ENCODE peak calls at places on chromosomes 7 and 10, in six cellular contexts. Z is NCI-H1105, M is left ventricle myocardium inferior, I is Calu3, S is astrocyte of the hippocampus, A is G401. P is an unnamed sample.

GRCh38 chr7:48680996-48681395 is 243.4 kb upstream of the CDC14C start:
- DNase-seq in Z (no peak), M (no peak), I (no peak), S (peak), A (no peak), P (no peak)

GRCh38 chr7:143389316-143390097 is 8.4 kb downstream of the ZYX start:
- DNase-seq in Z (no peak), M (no peak), I (no peak), S (no peak), A (peak), P (no peak)

GRCh38 chr7:26675143-26675887 is 189.1 kb downstream of the SKAP2 start:
- DNase-seq in Z (no peak), M (no peak), I (no peak), S (no peak), A (no peak), P (no peak)

GRCh38 chr7:82163586-82163985 is 280.0 kb downstream of the CACNA2D1 start:
- DNase-seq in Z (peak), M (no peak), I (no peak), S (no peak), A (peak), P (no peak)

GRCh38 chr7:46909601-46910051 is 672.3 kb downstream of the TNS3 start:
- DNase-seq in Z (peak), M (no peak), I (no peak), S (peak), A (no peak), P (no peak)

GRCh38 chr7:71482284-71482683 is 350.3 kb downstream of the GALNT17 start:
- DNase-seq in Z (peak), M (no peak), I (no peak), S (no peak), A (no peak), P (no peak)

GRCh38 chr10:15158972-15159371 is 9.5 kb downstream of the NMT2 start:
- DNase-seq in Z (no peak), M (no peak), I (no peak), S (no peak), A (peak), P (no peak)

GRCh38 chr10:58991842-58992241 is 184.6 kb upstream of the PHYHIPL start:
- DNase-seq in Z (no peak), M (no peak), I (no peak), S (no peak), A (no peak), P (no peak)

GRCh38 chr7:154853727-154854095 is 149.2 kb downstream of the PAXIP1 start:
- DNase-seq in Z (no peak), M (no peak), I (no peak), S (peak), A (no peak), P (no peak)

GRCh38 chr7:136114966-136115762 is 138.0 kb upstream of the MTPN start:
- DNase-seq in Z (peak), M (no peak), I (peak), S (peak), A (no peak), P (peak)

GRCh38 chr7:148665211-148665610 is 33.5 kb upstream of the CUL1 start:
- DNase-seq in Z (no peak), M (no peak), I (no peak), S (peak), A (no peak), P (peak)

GRCh38 chr7:143987513-143987912 is 12.6 kb upstream of the OR6B1 start:
- DNase-seq in Z (no peak), M (no peak), I (no peak), S (no peak), A (no peak), P (peak)

GRCh38 chr10:61992683-61993629 is 91.5 kb downstream of the ARID5B start:
- DNase-seq in Z (peak), M (peak), I (peak), S (peak), A (no peak), P (peak)

GRCh38 chr10:125840955-125841354 is 17.6 kb downstream of the BCCIP start:
- DNase-seq in Z (no peak), M (no peak), I (no peak), S (peak), A (no peak), P (no peak)

GRCh38 chr10:120426306-120426705 is 30.7 kb upstream of the PLPP4 start:
- DNase-seq in Z (no peak), M (no peak), I (no peak), S (no peak), A (no peak), P (no peak)

P was measured in OCI-M1.